ENCODE peak calls at places on chromosomes 2 and 18, in eight cellular contexts. One of them, this sample, is unnamed.

GRCh38 chr18:76821875-76822509 is 365 bp upstream of the ZNF236 start:
- DNase-seq in neural progenitor cell: peak; percentile 85
- DNase-seq in adrenal gland: peak; percentile 47
- DNase-seq in neural crest cell: peak; percentile 26
- DNase-seq in endodermal cell: peak; percentile 75
- DNase-seq in A549: peak; percentile 44
- DNase-seq in mammary epithelial cell: peak; percentile 52
- DNase-seq in left ventricle myocardium inferior: peak; percentile 53
- DNase-seq in this sample: peak; percentile 56

GRCh38 chr18:75208055-75208835 is 694 bp downstream of the PTGR3 start:
- DNase-seq in adrenal gland: peak; percentile 42
- DNase-seq in neural progenitor cell: peak; percentile 65
- DNase-seq in mammary epithelial cell: peak; percentile 60
- DNase-seq in neural crest cell: peak; percentile 45
- DNase-seq in left ventricle myocardium inferior: peak; percentile 58
- DNase-seq in endodermal cell: peak; percentile 82
- DNase-seq in A549: peak; percentile 47
- DNase-seq in this sample: peak; percentile 63

GRCh38 chr2:63189026-63189425 is 138.4 kb downstream of the OTX1 start:
- DNase-seq in left ventricle myocardium inferior: no peak
- DNase-seq in endodermal cell: peak; percentile 82
- DNase-seq in adrenal gland: peak; percentile 19
- DNase-seq in mammary epithelial cell: peak; percentile 41
- DNase-seq in A549: peak; percentile 74
- DNase-seq in neural crest cell: peak; percentile 23
- DNase-seq in neural progenitor cell: peak; percentile 70
- DNase-seq in this sample: peak; percentile 60

GRCh38 chr2:182977463-182977862 is 60.8 kb downstream of the NCKAP1 start:
- DNase-seq in A549: no peak
- DNase-seq in endodermal cell: no peak
- DNase-seq in mammary epithelial cell: no peak
- DNase-seq in left ventricle myocardium inferior: no peak
- DNase-seq in neural crest cell: no peak
- DNase-seq in neural progenitor cell: no peak
- DNase-seq in adrenal gland: no peak
- DNase-seq in this sample: no peak

GRCh38 chr2:213288913-213289700 is 4.8 kb downstream of the SPAG16 start:
- DNase-seq in left ventricle myocardium inferior: no peak
- DNase-seq in adrenal gland: no peak
- DNase-seq in mammary epithelial cell: no peak
- DNase-seq in neural crest cell: no peak
- DNase-seq in neural progenitor cell: no peak
- DNase-seq in endodermal cell: no peak
- DNase-seq in A549: no peak
- DNase-seq in this sample: no peak

GRCh38 chr2:108927936-108928659 is 60.9 kb downstream of the EDAR start:
- DNase-seq in neural crest cell: peak; percentile 41
- DNase-seq in left ventricle myocardium inferior: no peak
- DNase-seq in endodermal cell: peak; percentile 83
- DNase-seq in neural progenitor cell: peak; percentile 72
- DNase-seq in mammary epithelial cell: peak; percentile 45
- DNase-seq in A549: peak; percentile 61
- DNase-seq in adrenal gland: peak; percentile 50
- DNase-seq in this sample: peak; percentile 55

GRCh38 chr2:223075301-223076270 is 23.6 kb downstream of the KCNE4 start:
- DNase-seq in mammary epithelial cell: peak; percentile 22
- DNase-seq in A549: no peak
- DNase-seq in neural crest cell: no peak
- DNase-seq in neural progenitor cell: no peak
- DNase-seq in adrenal gland: no peak
- DNase-seq in endodermal cell: no peak
- DNase-seq in left ventricle myocardium inferior: no peak
- DNase-seq in this sample: no peak

GRCh38 chr2:63047534-63048281 is 2.9 kb upstream of the OTX1 start:
- DNase-seq in endodermal cell: peak; percentile 85
- DNase-seq in mammary epithelial cell: no peak
- DNase-seq in adrenal gland: no peak
- DNase-seq in neural progenitor cell: peak; percentile 76
- DNase-seq in left ventricle myocardium inferior: no peak
- DNase-seq in neural crest cell: peak; percentile 28
- DNase-seq in A549: no peak
- DNase-seq in this sample: peak; percentile 44

GRCh38 chr2:37319754-37320609 is 4.7 kb downstream of the PRKD3 start:
- DNase-seq in left ventricle myocardium inferior: no peak
- DNase-seq in endodermal cell: no peak
- DNase-seq in A549: no peak
- DNase-seq in mammary epithelial cell: no peak
- DNase-seq in neural progenitor cell: no peak
- DNase-seq in neural crest cell: no peak
- DNase-seq in adrenal gland: no peak
- DNase-seq in this sample: no peak

GRCh38 chr2:235505210-235505741 is 11.4 kb downstream of the AGAP1 start:
- DNase-seq in left ventricle myocardium inferior: no peak
- DNase-seq in neural crest cell: no peak
- DNase-seq in adrenal gland: peak; percentile 51
- DNase-seq in endodermal cell: peak; percentile 78
- DNase-seq in neural progenitor cell: peak; percentile 40
- DNase-seq in A549: no peak
- DNase-seq in mammary epithelial cell: no peak
- DNase-seq in this sample: peak; percentile 58

GRCh38 chr18:79508565-79509535 is 113.1 kb downstream of the NFATC1 start:
- DNase-seq in mammary epithelial cell: no peak
- DNase-seq in neural progenitor cell: no peak
- DNase-seq in endodermal cell: no peak
- DNase-seq in left ventricle myocardium inferior: no peak
- DNase-seq in adrenal gland: no peak
- DNase-seq in A549: no peak
- DNase-seq in neural crest cell: no peak
- DNase-seq in this sample: peak; percentile 12

GRCh38 chr2:16773080-16773713 is 107.6 kb upstream of the CYRIA start:
- DNase-seq in A549: peak; percentile 63
- DNase-seq in left ventricle myocardium inferior: no peak
- DNase-seq in endodermal cell: peak; percentile 81
- DNase-seq in adrenal gland: peak; percentile 62
- DNase-seq in mammary epithelial cell: peak; percentile 55
- DNase-seq in neural progenitor cell: peak; percentile 79
- DNase-seq in neural crest cell: peak; percentile 54
- DNase-seq in this sample: peak; percentile 50
- TF ChIP-seq CTCF in A549: peak; percentile 82
- TF ChIP-seq CTCF in left ventricle myocardium inferior: peak; percentile 67
- TF ChIP-seq CTCF in endodermal cell: peak; percentile 91
- TF ChIP-seq CTCF in adrenal gland: peak; percentile 78
- TF ChIP-seq CTCF in mammary epithelial cell: peak; percentile 57
- TF ChIP-seq CTCF in neural progenitor cell: peak; percentile 84
- TF ChIP-seq CTCF in neural crest cell: peak; percentile 88
- TF ChIP-seq CTCF in this sample: peak; percentile 68

DNA sequence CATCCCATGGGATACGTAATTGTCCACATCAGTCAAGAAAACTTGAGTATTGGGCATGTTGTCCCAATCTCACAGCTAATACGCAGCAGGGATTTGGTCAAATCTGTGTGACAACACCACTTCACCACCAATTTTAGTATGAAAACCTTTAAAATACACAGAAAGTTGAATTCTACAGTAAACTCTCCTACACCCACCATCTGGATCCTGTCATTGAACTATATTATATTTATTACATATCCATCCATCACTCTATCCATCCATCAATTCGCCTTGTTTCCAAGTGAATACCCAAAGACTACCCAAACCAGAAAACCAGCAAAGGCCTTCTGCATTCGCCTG is 846 bp upstream of the FKBP7 start:
- DNase-seq in A549: no peak
- DNase-seq in neural progenitor cell: no peak
- DNase-seq in neural crest cell: no peak
- DNase-seq in adrenal gland: no peak
- DNase-seq in left ventricle myocardium inferior: no peak
- DNase-seq in mammary epithelial cell: no peak
- DNase-seq in endodermal cell: no peak
- DNase-seq in this sample: no peak
- TF ChIP-seq CTCF in A549: no peak
- TF ChIP-seq CTCF in neural progenitor cell: no peak
- TF ChIP-seq CTCF in neural crest cell: peak; percentile 11
- TF ChIP-seq CTCF in adrenal gland: peak; percentile 18
- TF ChIP-seq CTCF in left ventricle myocardium inferior: no peak
- TF ChIP-seq CTCF in mammary epithelial cell: no peak
- TF ChIP-seq CTCF in endodermal cell: peak; percentile 18
- TF ChIP-seq CTCF in this sample: no peak

DNA sequence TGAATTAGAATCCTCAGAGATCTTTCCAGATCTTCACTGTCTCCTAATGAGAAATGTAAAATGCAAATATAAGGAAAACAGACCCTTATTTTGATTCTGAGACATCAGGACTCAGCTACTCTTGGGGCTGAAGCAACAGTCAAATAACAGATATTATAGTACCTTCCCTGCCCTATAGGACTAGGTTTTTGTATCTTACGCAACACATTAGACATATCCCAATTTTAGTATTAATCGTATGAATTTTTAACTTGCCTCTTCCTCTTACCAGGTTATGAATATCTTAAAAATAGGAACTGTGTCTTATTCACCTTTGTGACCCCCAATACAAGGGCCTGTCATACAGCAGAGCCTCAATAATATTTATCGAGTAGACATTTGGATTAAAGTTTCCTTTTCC is 12.0 kb upstream of the SLC25A52 start:
- DNase-seq in endodermal cell: no peak
- DNase-seq in neural progenitor cell: no peak
- DNase-seq in mammary epithelial cell: no peak
- DNase-seq in neural crest cell: no peak
- DNase-seq in A549: no peak
- DNase-seq in left ventricle myocardium inferior: no peak
- DNase-seq in adrenal gland: no peak
- DNase-seq in this sample: no peak
- TF ChIP-seq CTCF in endodermal cell: no peak
- TF ChIP-seq CTCF in neural progenitor cell: no peak
- TF ChIP-seq CTCF in mammary epithelial cell: no peak
- TF ChIP-seq CTCF in neural crest cell: no peak
- TF ChIP-seq CTCF in A549: no peak
- TF ChIP-seq CTCF in left ventricle myocardium inferior: no peak
- TF ChIP-seq CTCF in adrenal gland: no peak
- TF ChIP-seq CTCF in this sample: no peak

DNA sequence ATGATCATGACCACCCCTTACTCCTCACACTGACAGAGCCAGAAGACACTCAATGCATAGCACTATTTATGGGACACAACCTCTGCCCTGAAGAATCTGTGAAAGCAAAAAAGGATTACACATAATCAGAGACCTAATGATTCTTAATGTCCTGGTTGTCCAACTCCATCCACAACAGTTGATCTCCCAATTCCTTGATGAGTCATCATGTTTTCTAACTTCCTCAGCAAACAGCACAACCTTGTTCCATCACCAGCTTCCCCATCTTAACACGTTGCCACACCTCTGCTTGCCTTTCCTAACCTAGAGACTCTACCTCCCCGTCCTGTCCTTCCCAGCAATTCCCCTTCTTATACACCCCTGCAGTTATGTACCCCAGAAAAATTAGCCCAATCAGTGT is 13.2 kb upstream of the MARCHF4 start:
- DNase-seq in neural crest cell: no peak
- DNase-seq in A549: no peak
- DNase-seq in adrenal gland: no peak
- DNase-seq in neural progenitor cell: no peak
- DNase-seq in endodermal cell: no peak
- DNase-seq in left ventricle myocardium inferior: no peak
- DNase-seq in mammary epithelial cell: no peak
- DNase-seq in this sample: no peak
- TF ChIP-seq CTCF in neural crest cell: no peak
- TF ChIP-seq CTCF in A549: no peak
- TF ChIP-seq CTCF in adrenal gland: no peak
- TF ChIP-seq CTCF in neural progenitor cell: no peak
- TF ChIP-seq CTCF in endodermal cell: no peak
- TF ChIP-seq CTCF in left ventricle myocardium inferior: no peak
- TF ChIP-seq CTCF in mammary epithelial cell: no peak
- TF ChIP-seq CTCF in this sample: no peak